ENCODE peak calls at places on chromosome 21, in six cellular contexts. Z, E, P, I, H and G are unnamed samples.
A peak's percentile ranks its signal among the peaks of the same experiment; 100 is the strongest.

GRCh38 chr21:7952648-7953047 is 2568.7 kb upstream of the TPTE start:
- DNase-seq in E (no peak), I (no peak), Z (no peak), P (no peak), H (no peak), G (no peak)

GRCh38 chr21:32597205-32597604 is 11.9 kb upstream of the TCP10L start:
- DNase-seq in H (no peak), P (peak; percentile 94), Z (peak; percentile 77), I (no peak), E (no peak), G (no peak)

GRCh38 chr21:32916522-32917099 is 109.1 kb upstream of the OLIG2 start:
- DNase-seq in H (no peak), E (no peak), Z (peak; percentile 15), I (no peak), P (no peak), G (no peak)

GRCh38 chr21:35053356-35054096 is 4.4 kb upstream of the RUNX1 start:
- DNase-seq in E (peak; percentile 77), I (peak; percentile 14), H (no peak), Z (no peak), P (peak; percentile 20), G (no peak)

GRCh38 chr21:44999428-44999971 is 59.7 kb downstream of the SLX9 start:
- DNase-seq in P (no peak), I (no peak), E (peak; percentile 57), H (no peak), Z (no peak), G (no peak)

GRCh38 chr21:39885119-39885848 is 18.0 kb downstream of the PCP4 start:
- DNase-seq in H (no peak), Z (no peak), I (peak; percentile 27), P (peak; percentile 2), E (peak; percentile 91), G (no peak)

GRCh38 chr21:43719748-43720538 is 1.0 kb downstream of the PDXK start:
- DNase-seq in P (no peak), E (no peak), I (no peak), Z (no peak), H (peak; percentile 29), G (peak; percentile 79)

GRCh38 chr21:35236090-35236489 is 187.0 kb upstream of the RUNX1 start:
- DNase-seq in P (no peak), Z (no peak), H (peak; percentile 12), I (no peak), E (no peak), G (no peak)

GRCh38 chr21:44085491-44086321 is 21.5 kb upstream of the PWP2 start:
- DNase-seq in P (no peak), E (no peak), H (no peak), Z (no peak), I (no peak), G (peak; percentile 53)

GRCh38 chr21:35198004-35198403 is 148.9 kb upstream of the RUNX1 start:
- DNase-seq in I (no peak), H (no peak), P (peak; percentile 98), E (no peak), Z (peak; percentile 64), G (no peak)

GRCh38 chr21:34611528-34611927 is 3.4 kb downstream of the RCAN1 start:
- DNase-seq in E (no peak), P (no peak), I (no peak), Z (no peak), H (no peak), G (no peak)

GRCh38 chr21:29164330-29164942 is 34.0 kb downstream of the MAP3K7CL start:
- DNase-seq in E (no peak), Z (peak; percentile 69), H (peak; percentile 53), P (peak; percentile 71), I (peak; percentile 52), G (no peak)

GRCh38 chr21:44401386-44402160 is 48.2 kb downstream of the TRPM2 start:
- DNase-seq in P (no peak), H (no peak), E (no peak), Z (no peak), I (no peak), G (peak; percentile 48)

GRCh38 chr21:34908424-34909055 is 140.6 kb downstream of the RUNX1 start:
- DNase-seq in Z (no peak), P (no peak), I (no peak), H (peak; percentile 98), E (peak; percentile 70), G (no peak)

GRCh38 chr21:27694667-27695066 is 727.8 kb upstream of the ADAMTS5 start:
- DNase-seq in Z (no peak), H (no peak), I (no peak), P (no peak), E (no peak), G (no peak)

GRCh38 chr21:29326914-29327554 is 28.3 kb downstream of the BACH1 start:
- DNase-seq in Z (no peak), E (no peak), I (no peak), H (no peak), P (no peak), G (no peak)

GRCh38 chr21:17536381-17536780 is 23.5 kb downstream of the CXADR start:
- DNase-seq in P (no peak), I (no peak), H (no peak), E (no peak), Z (no peak), G (no peak)

GRCh38 chr21:44548922-44549321 is 2.4 kb downstream of the KRTAP10-2 start:
- DNase-seq in P (peak; percentile 2), Z (no peak), E (no peak), H (no peak), I (peak; percentile 66), G (no peak)

DNA sequence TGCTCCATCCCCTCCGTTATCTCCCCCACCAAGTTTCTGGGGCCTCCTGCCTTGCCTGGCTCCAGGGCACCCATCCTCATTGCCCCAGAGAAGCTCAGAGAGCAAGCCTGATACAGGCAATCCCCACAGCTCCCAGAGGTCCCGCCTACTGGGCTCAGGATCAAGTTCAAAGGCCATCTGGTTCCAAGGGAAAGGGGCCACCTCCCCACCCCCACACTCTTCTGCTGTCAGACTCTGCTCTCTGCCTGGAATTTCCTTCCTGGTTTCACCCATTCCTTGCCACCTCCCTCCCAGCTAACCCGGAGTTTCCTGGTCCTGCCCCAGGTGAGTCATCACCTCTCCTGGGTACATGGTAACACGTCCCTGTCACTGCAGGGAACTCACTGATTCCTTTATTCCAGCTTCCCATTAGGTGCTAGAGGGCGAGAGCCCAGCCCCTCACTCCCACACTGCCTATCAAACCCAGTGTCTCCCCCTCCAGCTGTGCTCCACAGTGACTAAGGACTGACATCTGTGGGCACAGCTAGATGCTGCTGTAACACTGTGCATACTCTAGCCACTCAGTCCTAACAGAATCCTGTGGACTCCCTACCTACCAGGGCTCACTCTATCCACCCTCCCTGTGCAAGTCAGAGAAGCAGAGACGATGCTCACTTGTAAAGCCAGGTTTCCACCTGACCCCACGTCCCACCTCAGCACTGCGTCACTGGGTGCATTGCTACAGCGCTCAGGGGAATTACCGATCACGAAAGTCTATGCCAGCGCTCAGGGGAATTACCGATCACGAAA is 21.8 kb downstream of the RSPH1 start:
- DNase-seq in I (no peak), Z (peak; percentile 65), P (no peak), E (no peak), H (no peak), G (peak; percentile 79)
- TF ChIP-seq CTCF in I (no peak), Z (no peak), P (no peak), E (no peak), H (no peak), G (no peak)

DNA sequence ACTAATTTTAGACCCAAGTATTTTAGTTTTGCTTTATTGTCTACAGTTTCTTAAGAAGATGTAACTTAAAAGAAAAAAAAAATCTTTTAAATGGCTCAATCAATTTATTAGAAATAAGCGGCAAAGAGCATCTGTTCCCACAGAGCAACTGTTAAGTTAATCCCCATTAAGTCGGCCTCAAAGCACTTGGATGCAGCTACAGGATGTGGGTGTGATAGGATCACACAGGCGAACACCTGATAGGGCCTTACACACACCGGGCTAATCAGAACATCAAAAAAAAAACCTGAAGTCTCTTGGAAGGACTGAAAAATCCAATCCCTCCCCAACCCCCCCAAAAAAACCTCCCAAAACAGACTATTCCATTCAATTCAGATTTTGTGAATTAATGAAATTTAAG is 23.0 kb downstream of the APP start:
- DNase-seq in Z (no peak), H (no peak), P (no peak), E (no peak), I (no peak), G (no peak)
- H3K4me3 ChIP-seq in Z (no peak overlapping the region), H (no peak overlapping the region), P (no peak overlapping the region), E (no peak overlapping the region), I (no peak overlapping the region), G (no peak overlapping the region)

GRCh38 chr21:20215959-20216358 is 782.2 kb upstream of the NCAM2 start:
- DNase-seq in I (no peak), E (no peak), Z (no peak), H (no peak), P (no peak), G (no peak)
- TF ChIP-seq CTCF in I (no peak), E (no peak), Z (no peak), H (no peak), P (no peak), G (no peak)

GRCh38 chr21:16196521-16197208 is 466.9 kb downstream of the USP25 start:
- DNase-seq in P (peak; percentile 41), E (no peak), I (no peak), Z (no peak), H (no peak), G (no peak)

GRCh38 chr21:16195476-16195875 is 465.7 kb downstream of the USP25 start:
- DNase-seq in I (no peak), H (peak; percentile 17), E (no peak), Z (no peak), P (peak; percentile 71), G (no peak)

GRCh38 chr21:16194851-16195251 is 465.1 kb downstream of the USP25 start:
- DNase-seq in P (peak; percentile 45), Z (no peak), H (no peak), I (peak; percentile 21), E (no peak), G (no peak)

GRCh38 chr21:16193758-16194606 is 464.2 kb downstream of the USP25 start:
- DNase-seq in Z (no peak), I (peak; percentile 71), H (peak; percentile 81), E (peak; percentile 80), P (peak; percentile 91), G (peak; percentile 73)

DNA sequence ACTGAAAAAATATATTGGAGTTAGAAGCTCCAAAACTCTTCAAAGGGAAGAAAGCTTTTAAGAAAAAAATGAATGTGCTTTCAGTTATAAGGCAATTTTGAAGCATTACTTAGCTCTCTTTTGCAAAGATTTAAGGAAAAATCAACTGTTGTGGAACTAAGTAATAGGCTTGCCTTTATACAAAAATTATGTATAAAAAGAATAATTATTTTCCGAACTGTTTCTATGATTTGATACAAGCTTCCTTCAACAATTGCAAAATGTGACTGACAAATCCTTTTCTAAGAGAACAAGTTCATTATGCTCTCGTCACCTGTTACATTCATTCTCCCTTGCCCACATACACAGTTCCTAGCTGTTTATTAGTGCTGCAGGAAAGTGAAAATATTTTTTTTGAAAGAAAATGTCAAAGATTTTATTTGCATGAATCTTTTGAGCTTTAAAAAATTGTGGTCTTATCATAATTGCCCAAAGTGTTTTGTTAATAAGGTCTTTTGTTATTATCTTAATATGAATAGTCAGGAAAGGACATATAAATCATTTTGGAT is 466.2 kb downstream of the USP25 start:
- DNase-seq in H (no peak), Z (no peak), I (no peak), E (no peak), P (peak; percentile 25), G (no peak)
- H3K4me3 ChIP-seq in H (no peak overlapping the region), Z (no peak overlapping the region), I (peak overlapping the region; percentile 48), E (peak overlapping the region; percentile 31), P (peak overlapping the region; percentile 75), G (peak overlapping the region; percentile 48)

GRCh38 chr21:38740131-38740530 is 65.6 kb upstream of the ETS2 start:
- DNase-seq in Z (no peak), P (no peak), H (no peak), I (no peak), E (no peak), G (no peak)
- TF ChIP-seq CTCF in Z (no peak), P (no peak), H (no peak), I (no peak), E (no peak), G (no peak)

GRCh38 chr21:15174923-15175322 is 110.1 kb upstream of the NRIP1 start:
- DNase-seq in I (no peak), Z (no peak), P (no peak), H (no peak), E (no peak), G (no peak)
- H3K4me3 ChIP-seq in I (no peak overlapping the region), Z (no peak overlapping the region), P (no peak overlapping the region), H (no peak overlapping the region), E (no peak overlapping the region), G (no peak overlapping the region)